ENCODE peak calls at places on chromosomes 16 and 17, in ten cellular contexts. L is CMK; O is dorsolateral prefrontal cortex; B is Right ventricle myocardium superior; M is ELR; K is DMS79; Q is ACHN; C is CD8-positive, alpha-beta T cell; F is GDM1; J is T-helper 1 cell. A is an unnamed sample.

GRCh38 chr17:70405492-70406220 is 236.3 kb downstream of the KCNJ2 start:
- DNase-seq in L (no peak), O (no peak), B (no peak), M (peak), K (no peak), Q (peak), C (no peak), F (no peak), J (no peak), A (no peak)

GRCh38 chr16:1971678-1972489 is at the start of gene TBL3:
- DNase-seq in L (peak), O (peak), B (peak), M (peak), K (peak), Q (peak), C (peak), F (peak), J (peak), A (peak)

GRCh38 chr16:25256821-25257503 is 683 bp downstream of the ZKSCAN2 start:
- DNase-seq in L (no peak), O (no peak), B (no peak), M (peak), K (no peak), Q (peak), C (no peak), F (no peak), J (no peak), A (no peak)

GRCh38 chr16:425740-426114 is 278 bp downstream of the RAB11FIP3 start:
- DNase-seq in L (no peak), O (no peak), B (no peak), M (no peak), K (no peak), Q (no peak), C (no peak), F (no peak), J (no peak), A (no peak)

GRCh38 chr16:12697437-12697836 is 106.2 kb downstream of the CPPED1 start:
- DNase-seq in L (no peak), O (no peak), B (no peak), M (no peak), K (no peak), Q (no peak), C (no peak), F (no peak), J (no peak), A (no peak)

GRCh38 chr16:17404903-17405691 is 65.7 kb downstream of the XYLT1 start:
- DNase-seq in L (no peak), O (peak), B (peak), M (peak), K (no peak), Q (no peak), C (no peak), F (no peak), J (no peak), A (peak)

GRCh38 chr16:80369559-80369958 is 171.2 kb upstream of the DYNLRB2 start:
- DNase-seq in L (no peak), O (peak), B (peak), M (peak), K (no peak), Q (peak), C (no peak), F (no peak), J (no peak), A (peak)

GRCh38 chr16:75461575-75461974 is 2.9 kb downstream of the TMEM170A start:
- DNase-seq in L (no peak), O (no peak), B (no peak), M (no peak), K (no peak), Q (no peak), C (no peak), F (no peak), J (no peak), A (no peak)

GRCh38 chr16:2184962-2185361 is 11.4 kb downstream of the CASKIN1 start:
- DNase-seq in L (no peak), O (no peak), B (no peak), M (no peak), K (no peak), Q (no peak), C (no peak), F (no peak), J (no peak), A (no peak)

GRCh38 chr17:48497103-48497502 is 33.7 kb downstream of the HOXB1 start:
- DNase-seq in L (no peak), O (no peak), B (no peak), M (peak), K (no peak), Q (no peak), C (no peak), F (no peak), J (no peak), A (no peak)

GRCh38 chr17:75159196-75160031 is 5.1 kb upstream of the JPT1 start:
- DNase-seq in L (no peak), O (no peak), B (peak), M (peak), K (no peak), Q (no peak), C (no peak), F (no peak), J (no peak), A (no peak)

GRCh38 chr16:71626018-71626857 is at the start of gene MARVELD3:
- DNase-seq in L (no peak), O (no peak), B (peak), M (no peak), K (peak), Q (no peak), C (peak), F (no peak), J (no peak), A (peak)

GRCh38 chr17:66459811-66460270 is 157.4 kb downstream of the PRKCA start:
- DNase-seq in L (no peak), O (no peak), B (peak), M (peak), K (no peak), Q (peak), C (no peak), F (no peak), J (no peak), A (no peak)

GRCh38 chr17:78442648-78443128 is 64.2 kb downstream of the PGS1 start:
- DNase-seq in L (no peak), O (no peak), B (peak), M (no peak), K (no peak), Q (no peak), C (no peak), F (no peak), J (no peak), A (no peak)

GRCh38 chr17:14805348-14805747 is 459.8 kb downstream of the PMP22 start:
- DNase-seq in L (no peak), O (no peak), B (no peak), M (peak), K (no peak), Q (no peak), C (no peak), F (no peak), J (no peak), A (no peak)

GRCh38 chr17:15364615-15365014 is 23.2 kb upstream of the TEKT3 start:
- DNase-seq in L (no peak), O (no peak), B (peak), M (no peak), K (no peak), Q (no peak), C (no peak), F (no peak), J (no peak), A (no peak)

GRCh38 chr17:54891176-54891821 is 9.4 kb upstream of the TOM1L1 start:
- DNase-seq in L (no peak), O (no peak), B (no peak), M (peak), K (no peak), Q (peak), C (no peak), F (no peak), J (no peak), A (no peak)

GRCh38 chr16:68229431-68230175 is 6.3 kb downstream of the ESRP2 start:
- DNase-seq in L (no peak), O (no peak), B (no peak), M (peak), K (no peak), Q (peak), C (peak), F (no peak), J (no peak), A (no peak)

GRCh38 chr17:82126479-82127314 is 28.7 kb upstream of the FASN start:
- DNase-seq in L (no peak), O (no peak), B (no peak), M (no peak), K (no peak), Q (no peak), C (peak), F (no peak), J (peak), A (no peak)

GRCh38 chr16:3514621-3515020 is 13.8 kb downstream of the CLUAP1 start:
- DNase-seq in L (no peak), O (no peak), B (no peak), M (peak), K (no peak), Q (no peak), C (no peak), F (no peak), J (no peak), A (no peak)

GRCh38 chr16:69532761-69533459 is 32.9 kb upstream of the NFAT5 start:
- DNase-seq in L (no peak), O (no peak), B (no peak), M (no peak), K (no peak), Q (no peak), C (no peak), F (no peak), J (no peak), A (no peak)

GRCh38 chr17:66777689-66778225 is 57.2 kb upstream of the CACNG5 start:
- DNase-seq in L (no peak), O (no peak), B (no peak), M (peak), K (peak), Q (no peak), C (no peak), F (no peak), J (no peak), A (no peak)

GRCh38 chr17:58289869-58290268 is 9.1 kb upstream of the MPO start:
- DNase-seq in L (no peak), O (peak), B (no peak), M (no peak), K (peak), Q (no peak), C (no peak), F (no peak), J (no peak), A (no peak)

GRCh38 chr17:50661795-50662391 is 27.2 kb downstream of the ABCC3 start:
- DNase-seq in L (no peak), O (no peak), B (no peak), M (peak), K (peak), Q (peak), C (no peak), F (peak), J (no peak), A (no peak)

GRCh38 chr16:23174622-23175021 is 7.9 kb upstream of the SCNN1G start:
- DNase-seq in L (no peak), O (no peak), B (no peak), M (peak), K (no peak), Q (peak), C (no peak), F (no peak), J (no peak), A (no peak)

GRCh38 chr16:2511128-2511785 is 2.5 kb upstream of the ATP6V0C start:
- DNase-seq in L (no peak), O (peak), B (peak), M (peak), K (no peak), Q (peak), C (no peak), F (no peak), J (no peak), A (no peak)

GRCh38 chr17:1122681-1123396 is 56.9 kb downstream of the ABR start:
- DNase-seq in L (no peak), O (peak), B (peak), M (peak), K (peak), Q (peak), C (peak), F (peak), J (peak), A (no peak)

GRCh38 chr17:43814714-43815113 is 18.2 kb downstream of the MPP3 start:
- DNase-seq in L (no peak), O (no peak), B (no peak), M (peak), K (no peak), Q (peak), C (no peak), F (no peak), J (no peak), A (no peak)

GRCh38 chr16:57187508-57187854 is 1.4 kb downstream of the RSPRY1 start:
- DNase-seq in L (no peak), O (no peak), B (no peak), M (no peak), K (no peak), Q (peak), C (no peak), F (no peak), J (no peak), A (no peak)